ENCODE peak calls at places on chromosome X, in seven cellular contexts. D is OCI-LY7; P is CD8-positive, alpha-beta memory T cell; F is uterus; E is ascending aorta; V is right atrium auricular region; R is HCT116. M is an unnamed sample.

GRCh38 chrX:115533485-115533884 is 27.5 kb upstream of the PLS3 start:
- DNase-seq in P (no peak), V (no peak), F (no peak), D (no peak), E (no peak), R (no peak), M (no peak)

GRCh38 chrX:316351-317325 is 2.0 kb downstream of the GTPBP6 start:
- DNase-seq in E (no peak), F (peak; percentile 19), V (no peak), D (no peak), R (no peak), P (no peak), M (no peak)

GRCh38 chrX:96685205-96686099 is 810 bp downstream of the DIAPH2 start:
- DNase-seq in P (peak; percentile 34), R (no peak), E (peak; percentile 67), V (peak; percentile 63), D (peak; percentile 36), F (peak; percentile 27), M (peak; percentile 63)

GRCh38 chrX:63934160-63934559 is 149.1 kb upstream of the ARHGEF9 start:
- DNase-seq in P (no peak), V (no peak), R (no peak), F (no peak), E (no peak), D (no peak), M (no peak)

GRCh38 chrX:20274121-20274520 is 7.4 kb upstream of the RPS6KA3 start:
- DNase-seq in F (no peak), R (no peak), V (no peak), E (no peak), D (no peak), P (no peak), M (no peak)

GRCh38 chrX:66676990-66677389 is 38.1 kb upstream of the EDA2R start:
- DNase-seq in V (no peak), R (no peak), P (no peak), E (no peak), F (no peak), D (no peak), M (no peak)

GRCh38 chrX:41558531-41558930 is 111.4 kb downstream of the NYX start:
- DNase-seq in E (no peak), R (no peak), D (peak; percentile 41), F (no peak), V (no peak), P (peak; percentile 2), M (no peak)

GRCh38 chrX:85107407-85107806 is 103.7 kb downstream of the APOOL start:
- DNase-seq in D (no peak), F (no peak), R (no peak), E (no peak), P (no peak), V (no peak), M (no peak)

GRCh38 chrX:63470506-63470905 is 119.4 kb upstream of the SPIN4 start:
- DNase-seq in D (no peak), V (no peak), E (no peak), R (no peak), P (no peak), F (no peak), M (no peak)

GRCh38 chrX:21374163-21374993 is at the start of gene CNKSR2:
- DNase-seq in R (no peak), V (no peak), F (peak; percentile 32), D (no peak), E (peak; percentile 63), P (peak; percentile 66), M (no peak)

GRCh38 chrX:131441033-131441432 is 102.8 kb upstream of the OR13H1 start:
- DNase-seq in D (no peak), E (no peak), V (no peak), F (no peak), R (no peak), P (no peak), M (no peak)

GRCh38 chrX:24221872-24222271 is 72.3 kb downstream of the ZFX start:
- DNase-seq in D (no peak), E (no peak), V (no peak), P (no peak), R (no peak), F (no peak), M (no peak)

GRCh38 chrX:86137071-86137470 is 11.2 kb upstream of the DACH2 start:
- DNase-seq in F (no peak), V (no peak), P (no peak), E (no peak), R (no peak), D (no peak), M (no peak)

GRCh38 chrX:107684956-107685385 is 56.7 kb downstream of the PRPS1 start:
- DNase-seq in P (no peak), D (no peak), E (peak; percentile 84), F (peak; percentile 65), V (peak; percentile 91), R (no peak), M (no peak)

GRCh38 chrX:75786290-75786689 is 1.2 kb upstream of the MAGEE2 start:
- DNase-seq in E (no peak), P (no peak), V (no peak), D (no peak), R (no peak), F (no peak), M (no peak)

GRCh38 chrX:153414838-153415552 is 3.7 kb downstream of the ZFP92 start:
- DNase-seq in F (no peak), P (no peak), E (no peak), R (no peak), V (no peak), D (no peak), M (no peak)

GRCh38 chrX:12997898-12998687 is 23.2 kb downstream of the TMSB4X start:
- DNase-seq in R (no peak), D (no peak), P (no peak), E (no peak), V (no peak), F (no peak), M (peak; percentile 4)

GRCh38 chrX:103344606-103345005 is 11.7 kb upstream of the TCEAL9 start:
- DNase-seq in V (no peak), P (no peak), F (no peak), D (no peak), E (no peak), R (no peak), M (no peak)

GRCh38 chrX:47796433-47796906 is 40.2 kb upstream of the ZNF81 start:
- DNase-seq in R (no peak), E (no peak), D (no peak), F (no peak), V (no peak), P (no peak), M (no peak)

GRCh38 chrX:139851730-139852129 is 81.1 kb downstream of the ATP11C start:
- DNase-seq in V (no peak), R (no peak), D (no peak), P (no peak), F (no peak), E (no peak), M (no peak)

GRCh38 chrX:34915463-34916225 is 27.0 kb upstream of the FAM47B start:
- DNase-seq in E (no peak), V (no peak), R (no peak), P (no peak), F (no peak), D (no peak), M (no peak)

GRCh38 chrX:45322382-45322781 is 121.7 kb upstream of the DIPK2B start:
- DNase-seq in R (peak; percentile 51), D (peak; percentile 2), F (peak; percentile 25), P (no peak), E (no peak), V (no peak), M (no peak)

DNA sequence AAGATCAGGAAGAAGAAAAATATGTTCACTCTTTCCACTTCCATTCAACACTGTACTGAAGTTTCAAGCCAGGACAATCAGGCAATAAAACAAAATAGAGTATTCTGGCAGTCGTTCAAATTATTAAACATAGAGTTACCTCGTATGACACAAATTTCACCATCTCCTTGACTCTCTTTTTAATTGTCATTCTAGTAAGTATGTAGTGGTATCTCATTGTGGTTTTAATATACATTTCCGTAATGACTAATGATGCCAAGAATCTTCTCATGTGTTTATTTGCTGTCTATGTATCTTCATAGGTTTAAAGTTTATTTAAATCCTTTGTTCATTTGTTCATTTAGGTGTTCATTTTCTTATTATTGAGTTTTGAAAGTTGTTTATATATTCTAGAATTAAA is 352.2 kb downstream of the IDS start:
- DNase-seq in F (no peak), D (no peak), R (no peak), P (no peak), E (no peak), V (no peak), M (no peak)
- H3K27ac ChIP-seq in F (no peak overlapping the region), D (no peak overlapping the region), R (no peak overlapping the region), P (no peak overlapping the region), E (no peak overlapping the region), V (no peak overlapping the region), M (no peak overlapping the region)

DNA sequence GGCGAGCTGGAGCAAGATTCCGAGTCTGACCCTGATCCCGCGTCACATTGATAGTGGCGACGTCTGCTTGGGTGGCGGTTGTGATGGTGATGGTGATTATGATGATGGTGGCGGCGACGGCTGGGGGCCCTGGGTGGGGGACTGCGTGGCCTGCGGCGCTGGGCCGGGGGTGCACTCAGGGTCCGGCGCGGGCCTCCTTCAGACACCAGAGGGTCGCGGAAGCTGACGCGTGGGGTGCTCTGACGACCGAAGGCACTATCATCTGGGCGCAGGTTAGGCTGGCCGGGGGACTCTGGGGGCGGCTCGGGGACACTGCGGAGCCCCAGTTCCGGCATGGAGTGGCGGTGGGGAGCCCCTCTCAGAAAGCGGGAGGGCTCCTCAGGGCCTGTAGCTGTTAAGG is 4.2 kb downstream of the PLP2 start:
- DNase-seq in P (no peak), V (no peak), F (no peak), D (no peak), E (no peak), R (no peak), M (no peak)
- H3K27ac ChIP-seq in P (no peak overlapping the region), V (no peak overlapping the region), F (no peak overlapping the region), D (no peak overlapping the region), E (no peak overlapping the region), R (no peak overlapping the region), M (no peak overlapping the region)

DNA sequence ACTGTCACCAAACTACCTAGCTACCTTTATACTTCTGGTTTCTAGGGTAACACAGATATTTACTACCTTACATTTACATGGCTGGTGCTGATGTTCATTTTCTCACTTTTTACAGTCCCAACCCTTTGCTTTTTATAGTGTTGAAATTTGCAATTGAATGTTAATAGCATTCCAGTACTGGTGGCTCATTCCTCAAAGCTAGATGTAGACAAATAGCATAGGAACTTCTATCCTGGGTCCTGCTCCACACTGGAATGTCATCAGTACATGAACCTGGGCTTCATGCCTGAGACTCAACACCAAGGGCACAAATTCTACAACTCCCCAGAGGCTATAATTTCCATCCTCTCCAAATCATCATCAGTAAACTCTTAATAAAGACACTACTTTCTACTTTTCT is 10.3 kb upstream of the TRMT2B start:
- DNase-seq in V (no peak), P (no peak), R (no peak), E (no peak), F (no peak), D (no peak), M (no peak)
- H3K27ac ChIP-seq in V (no peak overlapping the region), P (no peak overlapping the region), R (no peak overlapping the region), E (no peak overlapping the region), F (no peak overlapping the region), D (no peak overlapping the region), M (no peak overlapping the region)

DNA sequence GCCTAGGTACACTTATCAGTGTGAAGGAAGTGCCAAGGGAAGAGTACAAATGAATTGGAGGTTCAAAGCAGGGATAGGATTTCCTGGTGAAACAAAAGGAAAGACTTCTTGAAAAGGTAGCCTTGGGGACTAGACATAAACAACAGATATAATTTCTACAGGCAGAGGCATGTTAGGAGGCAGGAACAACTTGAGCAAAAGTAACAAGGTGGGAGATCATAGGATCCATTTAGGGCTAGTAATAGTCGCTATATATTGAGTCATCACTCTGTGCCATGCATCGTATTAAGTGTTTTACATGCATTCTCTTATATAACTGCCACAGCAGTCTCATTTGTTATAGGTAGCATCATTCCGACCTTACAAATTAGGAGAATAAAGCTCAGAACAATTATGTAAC is 98.3 kb upstream of the EOLA2 start:
- DNase-seq in P (no peak), R (no peak), F (no peak), D (no peak), V (no peak), E (no peak), M (no peak)
- H3K27ac ChIP-seq in P (no peak overlapping the region), R (peak overlapping the region; percentile 60), F (no peak overlapping the region), D (no peak overlapping the region), V (no peak overlapping the region), E (no peak overlapping the region), M (no peak overlapping the region)